ENCODE peak calls at places on chromosomes 1 and 21, in ten cellular contexts. A, C, M, D, H, P, U, W, R and B are unnamed samples.

GRCh38 chr1:50967416-50968020 is 2.5 kb upstream of the CDKN2C start:
- DNase-seq in A (no peak), C (no peak), M (no peak), D (no peak), H (no peak), P (no peak), U (no peak), W (peak), R (no peak), B (no peak)

GRCh38 chr21:35461700-35462099 is 412.6 kb upstream of the RUNX1 start:
- DNase-seq in A (no peak), C (no peak), M (no peak), D (no peak), H (no peak), P (no peak), U (no peak), W (no peak), R (no peak), B (no peak)

GRCh38 chr21:44932366-44933181 is 7.3 kb upstream of the SLX9 start:
- DNase-seq in A (peak), C (no peak), M (peak), D (peak), H (no peak), P (peak), U (no peak), W (peak), R (peak), B (peak)

GRCh38 chr1:4091996-4092395 is 191.9 kb upstream of the C1orf174 start:
- DNase-seq in A (no peak), C (no peak), M (no peak), D (no peak), H (peak), P (no peak), U (no peak), W (no peak), R (no peak), B (no peak)

GRCh38 chr1:34681481-34682451 is 73.1 kb upstream of the GJB5 start:
- DNase-seq in A (no peak), C (peak), M (no peak), D (peak), H (no peak), P (peak), U (peak), W (peak), R (peak), B (no peak)

GRCh38 chr1:118136511-118136937 is 48.5 kb downstream of the SPAG17 start:
- DNase-seq in A (no peak), C (peak), M (no peak), D (no peak), H (no peak), P (no peak), U (no peak), W (no peak), R (peak), B (peak)

GRCh38 chr1:193190096-193190744 is 3.8 kb upstream of the B3GALT2 start:
- DNase-seq in A (no peak), C (no peak), M (no peak), D (no peak), H (no peak), P (no peak), U (no peak), W (no peak), R (no peak), B (no peak)

GRCh38 chr1:206070627-206071304 is 17.8 kb downstream of the RHEX start:
- DNase-seq in A (no peak), C (no peak), M (no peak), D (no peak), H (no peak), P (no peak), U (no peak), W (no peak), R (no peak), B (no peak)

GRCh38 chr1:184330884-184331283 is 55.9 kb upstream of the C1orf21 start:
- DNase-seq in A (no peak), C (no peak), M (no peak), D (no peak), H (no peak), P (no peak), U (no peak), W (no peak), R (no peak), B (no peak)

GRCh38 chr21:46150491-46151121 is 4.8 kb downstream of the FTCD start:
- DNase-seq in A (no peak), C (peak), M (no peak), D (no peak), H (peak), P (no peak), U (no peak), W (no peak), R (no peak), B (peak)

GRCh38 chr1:5514519-5515183 is 477.6 kb downstream of the NPHP4 start:
- DNase-seq in A (peak), C (peak), M (peak), D (peak), H (peak), P (peak), U (peak), W (peak), R (peak), B (peak)

GRCh38 chr1:24070821-24071393 is 41.0 kb downstream of the MYOM3 start:
- DNase-seq in A (peak), C (peak), M (peak), D (peak), H (peak), P (peak), U (peak), W (peak), R (peak), B (peak)